ENCODE peak calls at places on chromosomes 7 and 10, in four cellular contexts. I is H9, Y is IMR-90, T is H1. C is an unnamed sample.

GRCh38 chr7:72106405-72106804 is 305.7 kb downstream of the CALN1 start:
- DNase-seq in I (no peak), Y (no peak), T (no peak), C (no peak)

GRCh38 chr7:1348836-1349335 is 110.4 kb downstream of the MICALL2 start:
- DNase-seq in Y (no peak), T (no peak), I (no peak), C (no peak)

GRCh38 chr10:18681366-18681765 is 22.1 kb downstream of the ARL5B start:
- DNase-seq in Y (peak), I (no peak), T (no peak), C (no peak)

GRCh38 chr7:36115448-36116321 is 37.4 kb upstream of the EEPD1 start:
- DNase-seq in T (no peak), Y (peak), I (no peak), C (no peak)

GRCh38 chr7:32335107-32335506 is 155.1 kb downstream of the LSM5 start:
- DNase-seq in I (no peak), Y (peak), T (no peak), C (no peak)

GRCh38 chr10:19041176-19041575 is 7.4 kb upstream of the MALRD1 start:
- DNase-seq in Y (peak), I (no peak), T (no peak), C (no peak)

GRCh38 chr10:50540069-50540825 is 83.5 kb downstream of the SGMS1 start:
- DNase-seq in I (no peak), T (no peak), Y (peak), C (no peak)

GRCh38 chr7:34493752-34494151 is 164.3 kb upstream of the NPSR1 start:
- DNase-seq in Y (no peak), I (no peak), T (no peak), C (no peak)

GRCh38 chr10:129951841-129952240 is 12.2 kb downstream of the EBF3 start:
- DNase-seq in T (no peak), I (no peak), Y (no peak), C (no peak)

DNA sequence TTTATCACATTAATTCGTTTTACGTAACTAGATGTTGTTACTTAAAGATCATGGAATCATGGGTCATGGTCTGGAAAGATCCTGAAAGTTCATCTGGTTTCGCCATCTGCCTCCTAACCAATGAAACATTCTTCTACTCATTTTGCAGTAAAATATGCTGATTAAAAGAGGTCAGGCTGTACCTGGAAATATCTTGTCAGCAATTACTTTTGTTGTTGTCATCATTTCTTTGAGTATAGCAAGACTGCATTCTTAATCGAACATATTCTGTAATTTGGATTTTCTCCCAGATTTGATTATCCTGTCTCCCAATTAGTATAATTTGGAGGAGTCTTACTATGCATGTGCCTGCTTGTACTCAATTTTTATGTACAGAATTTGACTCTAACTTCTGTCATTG is 833.7 kb downstream of the GRM8 start:
- DNase-seq in T (no peak), Y (no peak), I (no peak), C (no peak)
- H3K56ac ChIP-seq in T (no peak), Y (no peak), I (no peak), C (no peak)

GRCh38 chr10:76560338-76560737 is 1077.3 kb downstream of the KCNMA1 start:
- DNase-seq in T (no peak), I (no peak), Y (no peak), C (no peak)
- H3K56ac ChIP-seq in T (no peak), I (no peak), Y (no peak), C (no peak)

DNA sequence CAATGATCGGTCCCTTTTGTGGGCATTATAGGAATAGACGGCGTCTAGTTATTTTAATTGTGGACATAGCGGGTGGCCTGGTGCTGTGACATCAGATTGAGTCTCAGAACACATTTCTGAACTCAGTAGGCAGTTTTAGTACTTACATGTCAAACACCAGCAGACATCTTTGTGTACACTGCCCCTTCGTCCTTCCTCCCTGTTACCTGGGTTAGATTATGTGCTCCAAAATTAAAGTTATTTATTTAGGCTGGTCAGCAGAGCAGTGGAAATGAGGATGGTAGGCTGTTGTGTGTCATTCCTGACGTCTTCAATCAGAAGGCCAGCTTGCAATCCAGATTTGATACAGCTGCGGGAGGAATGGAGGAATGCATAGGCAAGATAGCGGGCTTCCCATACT is 3.7 kb downstream of the TCF7L2 start:
- DNase-seq in T (no peak), Y (peak), I (no peak), C (no peak)
- H3K56ac ChIP-seq in T (no peak), Y (peak), I (no peak), C (peak)

GRCh38 chr7:73705551-73705920 is 13.9 kb downstream of the STX1A start:
- DNase-seq in Y (no peak), I (no peak), T (no peak), C (no peak)

GRCh38 chr7:73704640-73705550 is 14.6 kb downstream of the STX1A start:
- DNase-seq in T (no peak), I (no peak), Y (peak), C (no peak)

GRCh38 chr7:73708961-73709360 is 10.5 kb downstream of the STX1A start:
- DNase-seq in Y (no peak), T (no peak), I (no peak), C (no peak)

GRCh38 chr7:73706122-73707044 is 13.1 kb downstream of the STX1A start:
- DNase-seq in Y (peak), T (peak), I (no peak), C (no peak)

DNA sequence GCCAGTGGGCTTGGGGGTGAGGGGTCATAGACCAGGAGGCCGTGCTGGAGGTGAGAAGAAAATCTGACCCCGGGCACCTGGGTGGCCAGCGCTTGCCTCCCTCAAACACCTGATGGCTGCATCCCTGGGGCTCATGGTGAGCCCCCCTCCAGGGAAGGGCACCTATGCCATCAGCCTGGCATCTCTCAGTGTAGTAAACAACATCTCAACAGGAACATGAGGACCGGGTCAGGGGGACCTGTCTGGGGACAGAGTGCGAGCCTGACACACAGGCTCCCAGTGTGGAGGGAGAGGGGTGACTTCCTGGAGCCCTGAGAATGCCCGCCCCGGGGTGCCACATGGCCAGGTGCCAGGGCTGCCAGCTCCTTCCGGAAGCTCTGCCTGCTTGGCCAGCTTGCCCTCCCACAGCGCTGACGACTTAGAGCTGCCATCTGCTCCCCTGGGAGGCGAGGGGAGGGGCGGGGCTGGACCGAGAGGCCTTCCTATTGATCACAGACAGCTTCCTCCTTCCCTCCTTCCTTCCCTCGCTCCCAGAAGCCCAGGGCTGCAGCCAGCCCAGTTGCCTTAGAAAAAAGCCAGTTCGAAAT is 12.3 kb downstream of the STX1A start:
- DNase-seq in T (peak), Y (no peak), I (no peak), C (no peak)
- H3K56ac ChIP-seq in T (no peak), Y (no peak), I (no peak), C (no peak)

GRCh38 chr10:93600446-93600860 is 582 bp downstream of the RBP4 start:
- DNase-seq in T (peak), Y (no peak), I (peak), C (no peak)
- H3K56ac ChIP-seq in T (no peak), Y (no peak), I (no peak), C (peak)

DNA sequence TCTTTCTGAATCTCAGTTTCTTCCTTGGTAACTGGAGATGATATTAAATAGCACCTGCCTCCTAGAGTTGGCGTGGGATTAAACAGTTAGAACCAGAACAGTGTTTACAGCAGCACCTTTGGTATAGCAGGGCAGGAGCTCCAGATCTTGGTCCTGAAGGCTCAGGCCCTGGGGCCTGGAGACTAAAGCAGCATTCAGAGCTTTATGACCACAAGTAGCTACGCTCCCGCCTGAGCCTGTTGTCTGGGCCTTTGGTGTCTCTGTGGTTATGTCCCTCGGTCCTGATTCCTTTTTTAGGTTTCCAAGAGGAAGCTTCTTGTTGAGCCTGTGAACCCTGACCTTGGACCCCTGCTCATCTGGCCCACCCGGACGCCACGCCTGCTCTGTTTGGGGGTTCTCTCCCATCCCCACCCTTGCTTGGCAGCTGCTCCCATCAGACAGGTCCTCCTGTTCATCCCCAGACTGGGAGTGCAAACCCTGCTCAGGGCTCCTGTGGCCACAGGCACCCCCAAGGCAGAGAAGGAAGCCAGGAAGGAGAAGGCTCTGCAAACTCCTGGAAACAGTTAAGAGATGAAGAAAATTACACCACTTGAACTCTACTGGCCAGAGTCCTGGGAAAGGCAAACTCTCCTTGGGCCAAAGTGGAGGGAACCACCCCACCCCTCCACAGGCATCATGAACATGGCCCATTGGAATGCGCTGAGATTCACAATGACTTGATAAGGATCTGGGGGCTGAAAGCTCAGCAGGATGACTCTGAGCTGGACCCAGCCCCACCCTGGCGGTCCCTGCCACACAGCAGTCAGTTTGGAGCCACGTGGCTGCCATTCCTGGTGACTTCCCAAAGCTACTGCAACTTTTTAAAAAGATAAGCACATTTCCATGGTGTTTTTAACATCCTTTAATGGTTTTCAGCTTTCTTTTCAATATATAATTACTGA is 50.1 kb upstream of the TMEM72 start:
- DNase-seq in T (peak), I (no peak), Y (peak), C (peak)
- H3K56ac ChIP-seq in T (no peak), I (no peak), Y (peak), C (peak)

C was measured in mesendoderm.